ENCODE peak calls at places on chromosomes 5 and 9, in six cellular contexts. One of them, this sample, is unnamed.

GRCh38 chr9:129052592-129052991 is 16.2 kb downstream of the MIGA2 start:
- DNase-seq in A549: peak; percentile 35
- DNase-seq in HCT116: peak; percentile 72
- DNase-seq in BJ: no peak
- DNase-seq in spleen: no peak
- DNase-seq in A673: no peak
- DNase-seq in this sample: peak; percentile 91

GRCh38 chr9:86983260-86984255 is 36.3 kb upstream of the GAS1 start:
- DNase-seq in A549: no peak
- DNase-seq in HCT116: no peak
- DNase-seq in BJ: peak; percentile 46
- DNase-seq in spleen: no peak
- DNase-seq in A673: no peak
- DNase-seq in this sample: peak; percentile 63

GRCh38 chr9:107435415-107435814 is 54.2 kb downstream of the KLF4 start:
- DNase-seq in A549: no peak
- DNase-seq in HCT116: no peak
- DNase-seq in BJ: no peak
- DNase-seq in spleen: no peak
- DNase-seq in A673: no peak
- DNase-seq in this sample: no peak

GRCh38 chr5:77898385-77898784 is 122.2 kb upstream of the TBCA start:
- DNase-seq in A549: no peak
- DNase-seq in HCT116: no peak
- DNase-seq in BJ: no peak
- DNase-seq in spleen: no peak
- DNase-seq in A673: no peak
- DNase-seq in this sample: no peak

GRCh38 chr5:131749138-131749537 is 47.7 kb downstream of the FNIP1 start:
- DNase-seq in A549: no peak
- DNase-seq in HCT116: no peak
- DNase-seq in BJ: no peak
- DNase-seq in spleen: no peak
- DNase-seq in A673: no peak
- DNase-seq in this sample: no peak

GRCh38 chr5:143400541-143401252 is 2.8 kb downstream of the NR3C1 start:
- DNase-seq in A549: peak; percentile 82
- DNase-seq in HCT116: no peak
- DNase-seq in BJ: no peak
- DNase-seq in spleen: no peak
- DNase-seq in A673: no peak
- DNase-seq in this sample: no peak

GRCh38 chr9:127897194-127897692 is 2.2 kb downstream of the ST6GALNAC6 start:
- DNase-seq in A549: peak; percentile 47
- DNase-seq in HCT116: no peak
- DNase-seq in BJ: no peak
- DNase-seq in spleen: peak; percentile 81
- DNase-seq in A673: peak; percentile 82
- DNase-seq in this sample: no peak

GRCh38 chr9:87263291-87263690 is 234.4 kb upstream of the DAPK1 start:
- DNase-seq in A549: peak; percentile 12
- DNase-seq in HCT116: peak; percentile 1
- DNase-seq in BJ: no peak
- DNase-seq in spleen: no peak
- DNase-seq in A673: no peak
- DNase-seq in this sample: no peak

GRCh38 chr5:94403483-94403882 is 214.9 kb downstream of the KIAA0825 start:
- DNase-seq in A549: no peak
- DNase-seq in HCT116: no peak
- DNase-seq in BJ: no peak
- DNase-seq in spleen: no peak
- DNase-seq in A673: no peak
- DNase-seq in this sample: peak; percentile 99

GRCh38 chr5:62536232-62536631 is 42.4 kb upstream of the LRRC70 start:
- DNase-seq in A549: no peak
- DNase-seq in HCT116: no peak
- DNase-seq in BJ: no peak
- DNase-seq in spleen: no peak
- DNase-seq in A673: no peak
- DNase-seq in this sample: no peak

GRCh38 chr9:129964901-129965734 is 77.9 kb downstream of the FNBP1 start:
- DNase-seq in A549: peak; percentile 39
- DNase-seq in HCT116: no peak
- DNase-seq in BJ: peak; percentile 78
- DNase-seq in spleen: no peak
- DNase-seq in A673: peak; percentile 87
- DNase-seq in this sample: no peak

GRCh38 chr5:59039296-59040006 is 456.6 kb downstream of the RAB3C start:
- DNase-seq in A549: peak; percentile 85
- DNase-seq in HCT116: no peak
- DNase-seq in BJ: no peak
- DNase-seq in spleen: peak; percentile 96
- DNase-seq in A673: peak; percentile 83
- DNase-seq in this sample: no peak

GRCh38 chr9:13896922-13897835 is 416.8 kb downstream of the NFIB start:
- DNase-seq in A549: no peak
- DNase-seq in HCT116: no peak
- DNase-seq in BJ: no peak
- DNase-seq in spleen: no peak
- DNase-seq in A673: no peak
- DNase-seq in this sample: no peak

GRCh38 chr9:17807670-17808282 is 228.9 kb downstream of the SH3GL2 start:
- DNase-seq in A549: no peak
- DNase-seq in HCT116: no peak
- DNase-seq in BJ: no peak
- DNase-seq in spleen: no peak
- DNase-seq in A673: no peak
- DNase-seq in this sample: no peak

GRCh38 chr5:159971931-159972461 is 36.9 kb upstream of the TTC1 start:
- DNase-seq in A549: no peak
- DNase-seq in HCT116: no peak
- DNase-seq in BJ: no peak
- DNase-seq in spleen: no peak
- DNase-seq in A673: no peak
- DNase-seq in this sample: no peak

GRCh38 chr5:159971038-159971437 is 37.9 kb upstream of the TTC1 start:
- DNase-seq in A549: no peak
- DNase-seq in HCT116: no peak
- DNase-seq in BJ: peak; percentile 49
- DNase-seq in spleen: no peak
- DNase-seq in A673: no peak
- DNase-seq in this sample: no peak

GRCh38 chr5:159971514-159971913 is 37.4 kb upstream of the TTC1 start:
- DNase-seq in A549: no peak
- DNase-seq in HCT116: no peak
- DNase-seq in BJ: no peak
- DNase-seq in spleen: no peak
- DNase-seq in A673: no peak
- DNase-seq in this sample: no peak

GRCh38 chr5:159969966-159970365 is 39.0 kb upstream of the TTC1 start:
- DNase-seq in A549: no peak
- DNase-seq in HCT116: no peak
- DNase-seq in BJ: no peak
- DNase-seq in spleen: no peak
- DNase-seq in A673: no peak
- DNase-seq in this sample: no peak

GRCh38 chr5:159972538-159973362 is 36.2 kb upstream of the TTC1 start:
- DNase-seq in A549: no peak
- DNase-seq in HCT116: no peak
- DNase-seq in BJ: no peak
- DNase-seq in spleen: no peak
- DNase-seq in A673: no peak
- DNase-seq in this sample: no peak
- H3K4me3 ChIP-seq in A549: no peak overlapping the region
- H3K4me3 ChIP-seq in HCT116: no peak overlapping the region
- H3K4me3 ChIP-seq in BJ: no peak overlapping the region
- H3K4me3 ChIP-seq in spleen: no peak overlapping the region
- H3K4me3 ChIP-seq in A673: no peak overlapping the region
- H3K4me3 ChIP-seq in this sample: no peak overlapping the region

GRCh38 chr9:84404095-84404686 is 63.6 kb upstream of the SLC28A3 start:
- DNase-seq in A549: peak; percentile 11
- DNase-seq in HCT116: peak; percentile 8
- DNase-seq in BJ: no peak
- DNase-seq in spleen: no peak
- DNase-seq in A673: peak; percentile 15
- DNase-seq in this sample: no peak
- TF ChIP-seq CTCF in A549: peak; percentile 29
- TF ChIP-seq CTCF in HCT116: peak; percentile 90
- TF ChIP-seq CTCF in BJ: peak; percentile 48
- TF ChIP-seq CTCF in spleen: peak; percentile 38
- TF ChIP-seq CTCF in A673: peak; percentile 90
- TF ChIP-seq CTCF in this sample: peak; percentile 71

DNA sequence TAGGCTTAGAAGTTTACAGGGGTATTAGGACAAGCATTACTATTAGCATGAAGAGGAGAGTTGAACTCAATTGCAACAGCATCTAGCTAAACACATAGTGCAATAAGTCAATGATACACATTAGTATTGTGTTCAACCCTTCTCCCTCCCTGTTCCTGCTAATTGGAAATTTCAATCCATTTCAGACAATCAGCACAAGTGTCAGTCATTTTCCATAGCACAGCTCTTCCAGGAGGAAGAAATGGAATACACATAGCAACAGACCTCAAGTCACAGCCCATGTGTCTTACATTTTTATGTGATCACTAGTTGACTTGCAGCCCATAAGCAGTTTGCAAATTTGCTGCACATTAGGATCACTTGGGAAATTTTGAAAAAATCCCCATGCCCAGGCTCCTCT is 636.9 kb downstream of the TLE4 start:
- DNase-seq in A549: no peak
- DNase-seq in HCT116: no peak
- DNase-seq in BJ: no peak
- DNase-seq in spleen: no peak
- DNase-seq in A673: no peak
- DNase-seq in this sample: no peak
- H3K4me3 ChIP-seq in A549: no peak overlapping the region
- H3K4me3 ChIP-seq in HCT116: no peak overlapping the region
- H3K4me3 ChIP-seq in BJ: no peak overlapping the region
- H3K4me3 ChIP-seq in spleen: no peak overlapping the region
- H3K4me3 ChIP-seq in A673: no peak overlapping the region
- H3K4me3 ChIP-seq in this sample: no peak overlapping the region

GRCh38 chr9:136927343-136928261 is 16.9 kb downstream of the FBXW5 start:
- DNase-seq in A549: no peak
- DNase-seq in HCT116: no peak
- DNase-seq in BJ: no peak
- DNase-seq in spleen: no peak
- DNase-seq in A673: no peak
- DNase-seq in this sample: no peak

GRCh38 chr9:136926749-136927148 is 17.8 kb downstream of the FBXW5 start:
- DNase-seq in A549: no peak
- DNase-seq in HCT116: no peak
- DNase-seq in BJ: no peak
- DNase-seq in spleen: no peak
- DNase-seq in A673: no peak
- DNase-seq in this sample: no peak

GRCh38 chr9:136925414-136926153 is 19.0 kb downstream of the FBXW5 start:
- DNase-seq in A549: no peak
- DNase-seq in HCT116: no peak
- DNase-seq in BJ: no peak
- DNase-seq in spleen: no peak
- DNase-seq in A673: no peak
- DNase-seq in this sample: no peak

GRCh38 chr9:136923881-136924280 is 20.7 kb downstream of the FBXW5 start:
- DNase-seq in A549: no peak
- DNase-seq in HCT116: no peak
- DNase-seq in BJ: no peak
- DNase-seq in spleen: no peak
- DNase-seq in A673: no peak
- DNase-seq in this sample: no peak

DNA sequence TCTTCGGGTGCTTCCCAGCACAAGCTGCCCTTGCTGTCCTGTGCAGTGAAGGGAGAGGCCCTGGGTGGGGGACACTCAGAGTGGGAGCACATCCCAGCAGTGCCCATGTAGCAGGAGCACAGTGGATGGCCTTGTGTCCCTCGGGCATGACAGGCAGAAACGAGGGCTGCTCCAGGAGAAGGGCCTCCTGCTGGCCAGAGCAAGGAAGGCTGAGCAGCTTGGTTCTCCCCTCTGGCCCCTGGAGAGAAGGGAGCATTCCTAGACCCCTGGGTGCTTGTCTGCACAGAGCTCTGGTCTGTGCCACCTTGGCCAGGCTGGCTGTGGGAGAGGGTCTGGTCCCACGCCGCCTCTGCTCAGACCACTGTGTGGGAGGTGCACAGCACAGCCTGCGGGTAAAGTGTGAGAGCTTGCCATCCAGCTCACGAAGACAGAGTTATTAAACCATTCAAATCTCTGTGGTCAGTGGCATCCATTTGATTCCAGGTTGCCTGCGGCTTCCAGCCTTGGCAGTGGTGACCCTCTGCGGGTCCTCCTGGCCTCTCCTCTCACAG is 18.3 kb downstream of the FBXW5 start:
- DNase-seq in A549: no peak
- DNase-seq in HCT116: no peak
- DNase-seq in BJ: no peak
- DNase-seq in spleen: no peak
- DNase-seq in A673: no peak
- DNase-seq in this sample: no peak
- TF ChIP-seq CTCF in A549: peak; percentile 12
- TF ChIP-seq CTCF in HCT116: no peak
- TF ChIP-seq CTCF in BJ: no peak
- TF ChIP-seq CTCF in spleen: no peak
- TF ChIP-seq CTCF in A673: no peak
- TF ChIP-seq CTCF in this sample: no peak